ENCODE peak calls at places on chromosome 1, in seven cellular contexts. H is right lobe of liver, P is IMR-90, B is tibial artery, K is body of pancreas, V is uterus, W is A549. Q is an unnamed sample.

GRCh38 chr1:228282329-228283042 is 74.6 kb downstream of the OBSCN start:
- DNase-seq in H (no peak), P (peak), B (no peak), K (no peak), V (no peak), W (no peak), Q (no peak)

GRCh38 chr1:68229927-68230812 is 2.2 kb downstream of the WLS start:
- DNase-seq in H (no peak), P (peak), B (no peak), K (no peak), V (no peak), W (no peak), Q (no peak)

GRCh38 chr1:224565186-224565585 is 50.9 kb upstream of the CNIH3 start:
- DNase-seq in H (no peak), P (peak), B (no peak), K (peak), V (no peak), W (peak), Q (no peak)

GRCh38 chr1:18816808-18817207 is 42.7 kb downstream of the TAS1R2 start:
- DNase-seq in H (no peak), P (no peak), B (no peak), K (no peak), V (no peak), W (no peak), Q (no peak)

GRCh38 chr1:66381626-66382275 is 152.2 kb upstream of the SGIP1 start:
- DNase-seq in H (no peak), P (no peak), B (no peak), K (no peak), V (no peak), W (no peak), Q (no peak)

GRCh38 chr1:20358761-20359263 is 68.1 kb downstream of the VWA5B1 start:
- DNase-seq in H (peak), P (peak), B (no peak), K (peak), V (no peak), W (no peak), Q (no peak)

GRCh38 chr1:209412566-209412965 is 170.9 kb upstream of the CAMK1G start:
- DNase-seq in H (no peak), P (no peak), B (no peak), K (no peak), V (no peak), W (no peak), Q (no peak)

GRCh38 chr1:107404756-107405155 is 263.9 kb downstream of the NTNG1 start:
- DNase-seq in H (no peak), P (peak), B (no peak), K (no peak), V (no peak), W (no peak), Q (no peak)

GRCh38 chr1:111364690-111365089 is 62.8 kb downstream of the OVGP1 start:
- DNase-seq in H (no peak), P (no peak), B (no peak), K (no peak), V (no peak), W (no peak), Q (no peak)

GRCh38 chr1:35120458-35121133 is 41.4 kb downstream of the ZMYM1 start:
- DNase-seq in H (peak), P (peak), B (no peak), K (no peak), V (no peak), W (no peak), Q (no peak)

GRCh38 chr1:81873946-81874345 is 73.2 kb downstream of the ADGRL2 start:
- DNase-seq in H (no peak), P (no peak), B (no peak), K (no peak), V (no peak), W (no peak), Q (no peak)

DNA sequence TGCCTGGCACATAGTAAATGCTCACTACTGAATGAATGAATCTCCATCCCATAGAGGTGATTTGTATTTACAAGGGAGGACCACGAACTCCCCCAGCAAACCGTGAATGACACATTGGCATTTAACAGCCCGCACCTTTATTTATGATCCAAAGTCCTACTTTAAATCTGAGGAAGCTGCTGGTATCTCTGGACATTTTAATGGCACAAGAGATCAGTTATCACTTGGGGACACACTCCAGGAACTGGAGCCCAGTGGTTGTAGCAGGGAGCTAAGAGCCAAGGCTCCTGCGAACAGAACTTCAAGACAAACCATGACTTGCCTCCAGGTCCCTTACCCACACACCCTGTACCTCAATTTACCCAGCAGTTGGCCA is 1.2 kb downstream of the CTNNBIP1 start:
- DNase-seq in H (no peak), P (no peak), B (no peak), K (no peak), V (no peak), W (no peak), Q (no peak)
- H3K4me3 ChIP-seq in H (no peak), P (peak), B (peak), K (peak), V (peak), W (no peak), Q (peak)

GRCh38 chr1:150981805-150982712 is at the start of gene ANXA9:
- DNase-seq in H (peak), P (no peak), B (no peak), K (peak), V (peak), W (no peak), Q (no peak)
- H3K27ac ChIP-seq in H (peak), P (no peak), B (no peak), K (peak), V (peak), W (peak), Q (no peak)

GRCh38 chr1:203744008-203744972 is 20.7 kb upstream of the LAX1 start:
- DNase-seq in H (no peak), P (peak), B (peak), K (peak), V (peak), W (no peak), Q (peak)
- H3K4me3 ChIP-seq in H (no peak), P (no peak), B (no peak), K (no peak), V (no peak), W (no peak), Q (no peak)

GRCh38 chr1:157992031-157992568 is 1.3 kb upstream of the KIRREL1 start:
- DNase-seq in H (peak), P (peak), B (peak), K (peak), V (peak), W (peak), Q (peak)

GRCh38 chr1:157993179-157994080 is at the start of gene KIRREL1:
- DNase-seq in H (no peak), P (peak), B (peak), K (peak), V (peak), W (no peak), Q (peak)

GRCh38 chr1:157994081-157994581 is 686 bp downstream of the KIRREL1 start:
- DNase-seq in H (no peak), P (no peak), B (peak), K (no peak), V (peak), W (no peak), Q (peak)

GRCh38 chr1:157994704-157995540 is 1.5 kb downstream of the KIRREL1 start:
- DNase-seq in H (no peak), P (peak), B (peak), K (no peak), V (peak), W (no peak), Q (peak)

GRCh38 chr1:157992813-157993178 is 649 bp upstream of the KIRREL1 start:
- DNase-seq in H (no peak), P (no peak), B (no peak), K (no peak), V (peak), W (no peak), Q (no peak)
- H3K27ac ChIP-seq in H (no peak), P (peak), B (peak), K (peak), V (peak), W (peak), Q (peak)

GRCh38 chr1:71509051-71509595 is 428.3 kb upstream of the ZRANB2 start:
- DNase-seq in H (no peak), P (peak), B (no peak), K (no peak), V (no peak), W (no peak), Q (no peak)
- H3K4me3 ChIP-seq in H (no peak), P (no peak), B (no peak), K (no peak), V (no peak), W (no peak), Q (no peak)

DNA sequence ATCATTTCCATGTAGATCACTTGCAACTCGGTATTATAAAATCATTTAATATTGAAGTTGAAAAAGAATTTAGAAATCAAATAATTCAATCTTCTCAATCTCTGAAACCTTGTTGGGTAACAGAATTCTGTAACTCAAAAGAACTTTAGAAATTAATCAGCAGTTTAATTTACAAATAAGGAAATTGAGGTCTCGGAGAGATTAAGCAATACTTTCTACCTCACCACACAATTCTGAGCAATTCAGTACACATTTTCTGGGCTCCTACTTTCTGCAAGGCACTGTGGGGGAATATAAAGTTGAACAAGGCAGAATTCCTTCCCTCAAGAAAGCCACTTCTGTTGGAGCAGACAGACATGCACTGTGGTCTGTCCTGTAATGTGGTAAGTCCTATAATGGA is 47.7 kb downstream of the MEF2D start:
- DNase-seq in H (no peak), P (no peak), B (no peak), K (no peak), V (no peak), W (no peak), Q (no peak)
- H3K27ac ChIP-seq in H (peak), P (no peak), B (no peak), K (no peak), V (no peak), W (no peak), Q (no peak)

GRCh38 chr1:22508991-22509390 is 54.3 kb upstream of the EPHA8 start:
- DNase-seq in H (no peak), P (no peak), B (no peak), K (peak), V (no peak), W (no peak), Q (no peak)
- H3K4me3 ChIP-seq in H (no peak), P (no peak), B (no peak), K (no peak), V (no peak), W (no peak), Q (no peak)